ENCODE peak calls at places on chromosome 21, in eight cellular contexts. P is tibial nerve, Q is Peyer's patch, K is thyroid gland, B is epithelial cell of esophagus, R is nephron progenitor cell, D is AG09309, J is retinal pigment epithelial cell. X is an unnamed sample.

GRCh38 chr21:29318354-29318753 is 19.6 kb downstream of the BACH1 start:
- DNase-seq in Q (no peak), D (no peak), P (no peak), K (peak; percentile 29), B (no peak), J (no peak), R (no peak), X (no peak)

GRCh38 chr21:45845063-45845789 is 136.3 kb upstream of the COL6A1 start:
- DNase-seq in J (no peak), D (no peak), K (no peak), R (no peak), B (no peak), Q (no peak), P (no peak), X (no peak)

GRCh38 chr21:20045197-20045596 is 953.0 kb upstream of the NCAM2 start:
- DNase-seq in P (no peak), K (no peak), J (no peak), R (no peak), Q (no peak), D (no peak), B (no peak), X (no peak)

GRCh38 chr21:19076031-19076430 is 672.4 kb upstream of the TMPRSS15 start:
- DNase-seq in Q (no peak), B (no peak), K (no peak), J (no peak), R (no peak), P (no peak), D (no peak), X (no peak)

GRCh38 chr21:38982096-38982495 is 176.4 kb downstream of the ETS2 start:
- DNase-seq in K (peak; percentile 66), J (peak; percentile 54), P (no peak), R (peak; percentile 44), B (no peak), D (no peak), Q (no peak), X (no peak)

GRCh38 chr21:46127239-46128105 is 27.9 kb downstream of the FTCD start:
- DNase-seq in B (no peak), D (no peak), R (peak; percentile 8), K (no peak), Q (no peak), P (no peak), J (no peak), X (no peak)

GRCh38 chr21:45850181-45850580 is 131.4 kb upstream of the COL6A1 start:
- DNase-seq in P (no peak), R (no peak), B (no peak), Q (no peak), J (no peak), D (no peak), K (no peak), X (no peak)

GRCh38 chr21:45128613-45129226 is 54.3 kb downstream of the ADARB1 start:
- DNase-seq in D (no peak), B (peak; percentile 77), K (peak; percentile 79), P (peak; percentile 69), J (peak; percentile 56), R (peak; percentile 53), Q (peak; percentile 72), X (peak; percentile 80)

GRCh38 chr21:32412162-32412997 is at the start of gene EVA1C:
- DNase-seq in J (no peak), R (peak; percentile 57), B (peak; percentile 68), D (no peak), K (peak; percentile 73), P (peak; percentile 49), Q (peak; percentile 25), X (peak; percentile 72)

GRCh38 chr21:31580866-31581276 is 78.6 kb upstream of the SOD1 start:
- DNase-seq in J (no peak), D (peak; percentile 7), P (peak; percentile 90), B (peak; percentile 65), Q (peak; percentile 59), R (peak; percentile 82), K (peak; percentile 68), X (peak; percentile 80)

GRCh38 chr21:44949161-44950015 is 9.6 kb downstream of the SLX9 start:
- DNase-seq in B (peak; percentile 79), D (no peak), K (peak; percentile 93), P (peak; percentile 96), Q (peak; percentile 88), J (no peak), R (peak; percentile 94), X (peak; percentile 83)

GRCh38 chr21:28904961-28905435 is 87.7 kb downstream of the LTN1 start:
- DNase-seq in R (no peak), K (no peak), D (no peak), B (no peak), J (no peak), Q (no peak), P (no peak), X (no peak)

GRCh38 chr21:35070436-35070835 is 21.3 kb upstream of the RUNX1 start:
- DNase-seq in K (no peak), P (no peak), B (no peak), D (no peak), R (no peak), Q (no peak), J (no peak), X (no peak)

GRCh38 chr21:14533555-14534400 is 12.3 kb downstream of the SAMSN1 start:
- DNase-seq in J (peak; percentile 73), D (no peak), P (no peak), R (no peak), K (no peak), Q (no peak), B (peak; percentile 83), X (peak; percentile 81)

GRCh38 chr21:46229133-46229922 is 754 bp upstream of the LSS start:
- DNase-seq in P (no peak), K (peak; percentile 41), R (no peak), D (no peak), B (no peak), J (no peak), Q (peak; percentile 55), X (no peak)

GRCh38 chr21:39055167-39055767 is 128.0 kb downstream of the PSMG1 start:
- DNase-seq in Q (no peak), R (no peak), P (no peak), B (no peak), D (no peak), J (no peak), K (no peak), X (no peak)

GRCh38 chr21:44874497-44875331 is 1.2 kb upstream of the PTTG1IP start:
- DNase-seq in P (peak; percentile 50), R (peak; percentile 31), J (no peak), K (peak; percentile 92), Q (peak; percentile 45), D (no peak), B (peak; percentile 21), X (peak; percentile 61)

GRCh38 chr21:44783023-44783696 is 18.5 kb downstream of the UBE2G2 start:
- DNase-seq in D (no peak), J (no peak), P (no peak), Q (no peak), K (no peak), B (no peak), R (no peak), X (no peak)

GRCh38 chr21:45276620-45277019 is 11.1 kb downstream of the POFUT2 start:
- DNase-seq in K (no peak), J (no peak), Q (peak; percentile 11), R (no peak), P (no peak), D (no peak), B (no peak), X (no peak)

GRCh38 chr21:45532826-45533730 is 9.2 kb downstream of the SLC19A1 start:
- DNase-seq in J (no peak), P (no peak), R (peak; percentile 1), D (no peak), Q (peak; percentile 33), K (peak; percentile 3), B (no peak), X (no peak)

GRCh38 chr21:40685121-40685630 is 161.8 kb downstream of the DSCAM start:
- DNase-seq in K (no peak), Q (no peak), B (no peak), P (no peak), J (no peak), D (no peak), R (no peak), X (no peak)

GRCh38 chr21:39012314-39013230 is 170.7 kb downstream of the PSMG1 start:
- DNase-seq in B (no peak), R (no peak), P (no peak), J (no peak), Q (no peak), K (no peak), D (no peak), X (no peak)

GRCh38 chr21:38869946-38870345 is 64.2 kb downstream of the ETS2 start:
- DNase-seq in R (no peak), B (peak; percentile 29), D (no peak), Q (no peak), K (no peak), J (no peak), P (no peak), X (no peak)

GRCh38 chr21:36208326-36209013 is 51.8 kb downstream of the DOP1B start:
- DNase-seq in B (no peak), D (no peak), K (no peak), R (no peak), Q (no peak), J (no peak), P (no peak), X (no peak)
- TF ChIP-seq CTCF in B (no peak), D (no peak), K (no peak), R (no peak), Q (no peak), J (no peak), P (no peak), X (no peak)

DNA sequence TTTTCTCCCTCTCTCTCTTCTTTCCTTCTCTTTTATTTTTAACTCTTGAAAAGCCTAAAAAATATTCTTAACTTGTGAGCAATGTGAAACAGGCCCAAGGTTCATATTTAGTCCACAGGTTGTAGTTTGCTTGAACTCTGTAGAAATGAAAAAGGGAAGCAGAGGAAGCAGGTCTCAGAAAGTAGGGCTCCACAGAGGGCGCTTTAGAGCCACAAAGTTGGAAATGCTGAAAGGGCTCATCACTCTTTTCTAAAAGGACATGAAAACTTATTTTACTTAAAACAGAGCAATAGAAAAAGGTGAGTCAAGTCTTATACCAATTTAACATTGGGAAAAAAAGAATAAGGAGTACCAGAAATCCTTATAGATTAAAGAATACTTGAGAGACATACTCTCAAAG is 247.0 kb downstream of the USP25 start:
- DNase-seq in Q (no peak), K (no peak), J (no peak), P (no peak), B (no peak), R (peak; percentile 5), D (no peak), X (peak; percentile 9)
- TF ChIP-seq CTCF in Q (no peak), K (no peak), J (peak; percentile 25), P (no peak), B (peak; percentile 20), R (no peak), D (peak; percentile 39), X (no peak)

GRCh38 chr21:37366488-37367300 is at the start of gene DYRK1A:
- DNase-seq in D (peak; percentile 96), B (peak; percentile 99), K (peak; percentile 99), R (peak; percentile 98), Q (peak; percentile 97), P (peak; percentile 99), J (peak; percentile 98), X (peak; percentile 99)
- TF ChIP-seq CTCF in D (no peak), B (no peak), K (no peak), R (no peak), Q (no peak), P (peak; percentile 20), J (no peak), X (no peak)

DNA sequence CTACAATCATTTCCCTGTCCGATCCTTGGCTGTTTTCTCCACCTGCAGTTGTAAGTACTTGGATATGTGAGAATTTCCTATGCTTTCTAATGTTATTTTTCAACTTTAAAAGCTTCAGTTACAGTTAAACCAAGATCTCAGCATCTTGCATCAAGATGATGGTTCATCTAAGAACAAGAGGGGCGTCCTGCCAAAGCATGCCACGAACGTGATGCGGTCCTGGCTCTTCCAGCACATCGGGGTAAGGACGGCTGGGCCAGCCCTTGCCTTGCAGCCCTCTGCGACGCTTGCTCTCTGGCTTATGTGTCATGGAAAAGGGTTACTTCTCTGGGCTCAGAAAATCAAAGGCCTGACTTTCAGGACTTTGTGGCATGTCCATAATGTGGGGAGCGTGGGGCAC is 46.8 kb downstream of the PKNOX1 start:
- DNase-seq in J (no peak), P (no peak), R (no peak), D (no peak), K (no peak), B (no peak), Q (no peak), X (no peak)
- TF ChIP-seq CTCF in J (no peak), P (no peak), R (no peak), D (no peak), K (no peak), B (no peak), Q (no peak), X (no peak)

X was measured in MCF 10A.